ENCODE peak calls at places on chromosomes 6 and 20, in four cellular contexts. H, M, V and D are unnamed samples.

GRCh38 chr20:63892402-63892801 is 2.5 kb upstream of the DNAJC5 start:
- DNase-seq in M (no peak), V (no peak), H (no peak), D (no peak)

GRCh38 chr6:136717297-136717990 is 74.8 kb downstream of the MAP3K5 start:
- DNase-seq in V (no peak), H (no peak), M (no peak), D (no peak)

GRCh38 chr20:2086980-2087377 is 14.6 kb upstream of the STK35 start:
- DNase-seq in H (no peak), V (no peak), M (no peak), D (no peak)

GRCh38 chr20:49471397-49471796 is 11.1 kb downstream of the KCNB1 start:
- DNase-seq in H (no peak), V (no peak), M (no peak), D (no peak)

GRCh38 chr6:156689656-156690055 is 87.5 kb upstream of the ARID1B start:
- DNase-seq in H (no peak), M (no peak), V (no peak), D (no peak)

GRCh38 chr6:166936079-166936787 is 20.1 kb downstream of the RNASET2 start:
- DNase-seq in M (no peak), H (no peak), V (no peak), D (no peak)

GRCh38 chr6:155026366-155027045 is 31.4 kb downstream of the TIAM2 start:
- DNase-seq in H (no peak), M (no peak), V (peak; percentile 55), D (no peak)

GRCh38 chr6:147205690-147206600 is 1.7 kb downstream of the STXBP5 start:
- DNase-seq in H (no peak), M (peak; percentile 41), V (no peak), D (no peak)

GRCh38 chr6:135851442-135852271 is at the start of gene PDE7B:
- DNase-seq in H (peak; percentile 28), V (peak; percentile 97), M (peak; percentile 79), D (no peak)

GRCh38 chr6:97958143-97958542 is 675.1 kb upstream of the MMS22L start:
- DNase-seq in M (no peak), H (no peak), V (no peak), D (no peak)

GRCh38 chr6:170174124-170174770 is 116.6 kb downstream of the DLL1 start:
- DNase-seq in H (peak; percentile 18), V (no peak), M (peak; percentile 17), D (no peak)

GRCh38 chr20:297925-298754 is 770 bp downstream of the ZCCHC3 start:
- DNase-seq in H (no peak), V (no peak), M (peak; percentile 65), D (peak; percentile 19)

GRCh38 chr20:300345-300744 is 3.0 kb downstream of the ZCCHC3 start:
- DNase-seq in M (no peak), H (no peak), V (no peak), D (no peak)

GRCh38 chr20:305745-306144 is 8.4 kb downstream of the ZCCHC3 start:
- DNase-seq in V (no peak), H (no peak), M (no peak), D (no peak)

GRCh38 chr20:298755-299391 is 1.5 kb downstream of the ZCCHC3 start:
- DNase-seq in M (no peak), V (no peak), H (no peak), D (no peak)

DNA sequence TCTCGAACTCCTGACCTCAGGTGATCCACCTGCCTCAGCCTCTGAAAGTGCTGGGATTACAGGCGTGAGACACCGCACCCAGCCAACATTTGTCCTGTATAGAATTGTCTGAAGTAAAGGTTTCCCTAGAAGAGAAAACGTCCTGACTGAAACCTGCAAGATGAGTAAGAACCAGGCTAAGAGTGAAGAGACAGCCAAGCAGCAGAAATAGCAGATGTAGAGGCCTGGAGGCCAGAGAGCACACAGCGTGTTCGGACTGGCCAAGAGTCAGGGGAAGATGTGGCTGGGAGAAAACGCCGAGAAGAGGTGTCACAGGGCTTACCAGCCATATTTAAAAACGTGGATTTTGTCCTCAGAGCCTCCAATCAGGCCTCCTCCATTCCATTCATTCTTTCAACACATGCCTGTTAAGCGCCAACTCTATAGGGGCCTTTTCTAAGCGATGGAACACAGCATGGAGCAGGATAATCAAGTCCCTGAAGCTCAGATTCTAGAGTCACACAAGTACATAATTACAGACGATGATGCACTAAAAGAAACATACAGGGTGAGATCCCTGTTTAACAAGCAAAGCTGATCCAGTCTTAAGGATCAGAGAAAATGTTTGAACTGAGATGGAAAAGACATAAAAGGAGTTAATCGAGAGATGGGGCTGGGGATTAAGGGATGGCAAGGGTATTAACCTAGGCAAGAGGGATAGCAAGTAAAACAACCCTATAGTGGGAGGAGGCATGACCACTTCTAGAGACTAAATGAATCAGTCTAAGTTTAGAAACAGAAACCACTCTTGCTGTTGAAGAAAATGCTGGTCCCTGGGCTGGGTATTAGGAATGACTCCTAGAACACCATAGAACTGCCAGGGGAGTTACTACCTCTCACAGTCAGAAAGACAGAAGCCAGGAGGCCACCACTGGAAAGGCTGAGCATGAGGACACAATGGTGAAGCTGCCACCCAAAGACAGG is 4.8 kb downstream of the ZCCHC3 start:
- DNase-seq in H (no peak), M (no peak), V (no peak), D (no peak)
- TF ChIP-seq CTCF in H (no peak), M (no peak), V (no peak), D (no peak)

GRCh38 chr20:59955131-59955796 is 3.0 kb upstream of the CDH26 start:
- DNase-seq in V (no peak), M (no peak), H (no peak), D (no peak)
- TF ChIP-seq CTCF in V (no peak), M (peak; percentile 26), H (no peak), D (peak; percentile 31)

GRCh38 chr20:916125-916799 is at the start of gene ANGPT4:
- DNase-seq in M (no peak), V (no peak), H (no peak), D (no peak)
- TF ChIP-seq CTCF in M (no peak), V (no peak), H (no peak), D (no peak)

GRCh38 chr20:45969712-45970634 is 2.0 kb downstream of the ZNF335 start:
- DNase-seq in H (no peak), M (peak; percentile 75), V (peak; percentile 59), D (no peak)

GRCh38 chr20:45970646-45971424 is 1.2 kb downstream of the ZNF335 start:
- DNase-seq in M (peak; percentile 53), H (no peak), V (no peak), D (no peak)

GRCh38 chr20:45971425-45971674 is 653 bp downstream of the ZNF335 start:
- DNase-seq in H (no peak), M (no peak), V (no peak), D (no peak)

GRCh38 chr20:45972500-45973183 is 639 bp upstream of the ZNF335 start:
- DNase-seq in V (no peak), M (no peak), H (no peak), D (no peak)

GRCh38 chr20:45971675-45972499 is at the start of gene ZNF335:
- DNase-seq in H (peak; percentile 87), V (peak; percentile 82), M (peak; percentile 99), D (peak; percentile 92)
- TF ChIP-seq CTCF in H (peak; percentile 63), V (peak; percentile 17), M (peak; percentile 20), D (peak; percentile 17)

DNA sequence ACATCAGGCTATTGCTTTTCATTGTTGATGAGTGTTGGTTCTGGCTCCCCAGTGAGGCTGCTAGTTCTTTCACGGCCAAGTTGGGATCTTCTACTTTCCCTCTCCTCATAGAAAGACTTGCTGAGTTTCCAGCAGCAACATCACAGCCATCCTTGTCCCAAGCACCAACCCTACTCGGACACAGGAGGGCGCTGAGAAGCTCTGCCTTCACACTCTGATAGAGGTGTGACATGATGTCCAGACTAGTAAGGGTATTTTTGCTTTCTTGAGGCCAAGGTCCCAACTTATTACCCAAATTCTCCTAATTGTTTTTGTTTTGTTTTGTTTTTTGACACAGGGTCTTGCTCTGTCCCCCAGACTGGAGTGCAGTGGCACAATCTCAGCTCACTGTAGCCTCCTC is 3.0 kb upstream of the GCM1 start:
- DNase-seq in H (no peak), V (no peak), M (no peak), D (no peak)
- TF ChIP-seq CTCF in H (no peak), V (peak; percentile 43), M (peak; percentile 32), D (peak; percentile 18)

GRCh38 chr20:21699216-21699508 is 6.3 kb upstream of the PAX1 start:
- DNase-seq in V (no peak), H (no peak), M (no peak), D (no peak)

GRCh38 chr20:21698494-21699215 is 6.8 kb upstream of the PAX1 start:
- DNase-seq in H (no peak), M (no peak), V (no peak), D (no peak)

DNA sequence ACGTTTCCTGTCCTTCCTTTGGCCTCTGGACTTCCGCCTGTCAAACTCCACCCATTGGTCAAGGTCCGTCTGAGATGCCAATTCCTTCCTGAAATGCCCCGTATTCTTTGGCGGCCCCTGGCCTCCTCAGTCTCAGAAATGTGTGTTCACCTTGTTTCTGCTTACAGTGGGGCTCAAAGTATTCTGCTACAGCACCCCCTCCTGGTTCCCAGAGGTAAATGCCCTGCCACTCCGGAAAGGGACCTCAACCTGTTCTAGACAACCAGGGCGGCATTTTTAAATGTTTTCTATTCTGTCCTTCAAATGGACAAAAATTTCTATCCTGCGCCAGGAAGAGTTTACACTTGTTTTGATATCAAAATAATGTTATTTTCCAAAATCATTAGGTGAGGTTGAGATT is 12.1 kb upstream of the PAX1 start:
- DNase-seq in M (no peak), V (no peak), H (no peak), D (no peak)
- TF ChIP-seq CTCF in M (peak; percentile 31), V (peak; percentile 8), H (peak; percentile 26), D (peak; percentile 58)

DNA sequence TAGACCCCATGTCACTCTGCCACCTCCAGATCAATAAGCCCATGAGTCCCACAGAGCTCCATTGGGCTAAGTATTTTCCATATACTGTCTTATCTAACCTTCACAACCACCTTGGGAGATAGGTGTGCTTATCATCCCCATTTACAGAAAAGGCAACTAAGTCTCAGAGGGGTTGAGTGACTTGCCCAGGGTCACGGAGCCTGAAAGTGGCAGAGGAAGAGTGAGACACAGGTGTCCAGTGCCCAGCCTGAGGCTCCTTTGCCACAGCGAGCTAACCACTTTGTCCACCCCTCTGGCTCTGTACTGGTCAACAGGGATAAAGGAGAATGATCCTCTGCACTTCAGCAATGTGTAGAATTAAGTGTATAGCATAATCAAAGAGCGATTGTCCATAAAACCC is 124.5 kb downstream of the GMDS start:
- DNase-seq in H (no peak), M (no peak), V (no peak), D (no peak)
- TF ChIP-seq CTCF in H (no peak), M (no peak), V (no peak), D (no peak)

DNA sequence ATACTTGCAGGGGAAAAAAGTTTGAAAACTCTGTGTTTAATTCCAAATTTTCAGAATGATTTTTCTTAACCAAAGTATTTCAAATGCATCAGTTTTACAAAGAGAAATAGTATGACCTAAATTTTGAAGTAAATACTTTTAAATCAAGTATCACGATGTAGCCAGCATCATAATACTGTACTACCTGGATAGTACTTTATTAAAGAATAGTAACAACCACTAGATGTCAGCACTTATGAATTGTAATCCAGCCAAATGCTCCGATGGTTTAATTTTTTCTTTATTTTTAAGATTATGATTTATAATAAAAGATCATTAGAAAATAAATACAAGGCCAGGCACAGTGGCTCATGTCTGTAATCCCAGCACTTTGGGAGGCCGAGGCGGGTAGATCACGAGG is 37.2 kb upstream of the HACE1 start:
- DNase-seq in V (no peak), H (no peak), M (no peak), D (no peak)
- TF ChIP-seq CTCF in V (peak; percentile 14), H (no peak), M (peak; percentile 55), D (peak; percentile 32)